ENCODE peak calls at places on chromosomes 4 and X, in four cellular contexts. O, J, G and S are unnamed samples.

GRCh38 chr4:3827616-3828492 is 61.7 kb downstream of the ADRA2C start:
- DNase-seq in J (peak), G (no peak), O (peak), S (no peak)

GRCh38 chr4:27270435-27270834 is 409.8 kb downstream of the STIM2 start:
- DNase-seq in G (no peak), J (no peak), O (no peak), S (no peak)

GRCh38 chr4:186881521-186882220 is 158.0 kb upstream of the FAT1 start:
- DNase-seq in G (peak), O (no peak), J (no peak), S (peak)

GRCh38 chrX:48957477-48957826 is at the start of gene OTUD5:
- DNase-seq in O (no peak), G (no peak), J (peak), S (no peak)

GRCh38 chrX:49184294-49185061 is 1.7 kb downstream of the PRICKLE3 start:
- DNase-seq in O (peak), G (peak), J (peak), S (peak)

GRCh38 chr4:165328708-165329107 is 1.2 kb downstream of the MSMO1 start:
- DNase-seq in J (no peak), G (peak), O (no peak), S (no peak)

GRCh38 chrX:134670241-134670811 is 12.1 kb upstream of the PLAC1 start:
- DNase-seq in J (no peak), O (peak), G (peak), S (peak)

GRCh38 chr4:8295471-8295870 is 25.9 kb downstream of the HTRA3 start:
- DNase-seq in G (no peak), J (peak), O (no peak), S (no peak)

GRCh38 chr4:151687021-151687640 is 73.7 kb downstream of the GATB start:
- DNase-seq in O (peak), J (no peak), G (no peak), S (peak)

GRCh38 chrX:98111684-98112083 is 1228.0 kb downstream of the RPA4 start:
- DNase-seq in J (no peak), O (no peak), G (no peak), S (peak)

GRCh38 chrX:150635952-150636351 is 57.2 kb upstream of the MTMR1 start:
- DNase-seq in J (no peak), O (peak), G (peak), S (peak)

GRCh38 chr4:27692098-27692679 is 831.5 kb downstream of the STIM2 start:
- DNase-seq in O (peak), J (no peak), G (peak), S (peak)

GRCh38 chr4:7352486-7352885 is 82.2 kb downstream of the PSAPL1 start:
- DNase-seq in G (no peak), J (no peak), O (no peak), S (no peak)

GRCh38 chr4:8725071-8725841 is 132.7 kb downstream of the CPZ start:
- DNase-seq in O (no peak), G (no peak), J (peak), S (no peak)

GRCh38 chr4:186659936-186660335 is 63.7 kb downstream of the FAT1 start:
- DNase-seq in G (no peak), O (no peak), J (no peak), S (no peak)

GRCh38 chr4:183355405-183355804 is 33.2 kb upstream of the CLDN24 start:
- DNase-seq in O (peak), J (no peak), G (peak), S (peak)

GRCh38 chr4:5051210-5051691 is at the start of gene STK32B:
- DNase-seq in O (peak), J (peak), G (peak), S (peak)

GRCh38 chrX:132491191-132491590 is 2.4 kb upstream of the MBNL3 start:
- DNase-seq in O (no peak), J (no peak), G (no peak), S (no peak)

GRCh38 chr4:4260185-4260751 is 12.2 kb upstream of the TMEM128 start:
- DNase-seq in J (no peak), O (peak), G (peak), S (peak)

GRCh38 chr4:41358626-41359025 is 101.9 kb downstream of the UCHL1 start:
- DNase-seq in G (no peak), O (no peak), J (no peak), S (no peak)

GRCh38 chr4:39406763-39407583 is at the start of gene KLB:
- DNase-seq in G (no peak), O (peak), J (no peak), S (no peak)

GRCh38 chr4:114658179-114658578 is 59.6 kb downstream of the UGT8 start:
- DNase-seq in G (no peak), O (no peak), J (no peak), S (no peak)

GRCh38 chrX:56947695-56948094 is 47.6 kb downstream of the SPIN3 start:
- DNase-seq in J (no peak), G (no peak), O (peak), S (peak)

GRCh38 chr4:147339116-147339515 is 141.8 kb upstream of the EDNRA start:
- DNase-seq in G (peak), O (no peak), J (no peak), S (no peak)

GRCh38 chrX:16171944-16172343 is 4.7 kb downstream of the MAGEB17 start:
- DNase-seq in O (no peak), G (no peak), J (no peak), S (no peak)

GRCh38 chrX:41913476-41913875 is 9.9 kb downstream of the CASK start:
- DNase-seq in G (no peak), J (no peak), O (no peak), S (no peak)

GRCh38 chr4:168097161-168097560 is 4.8 kb downstream of the ANXA10 start:
- DNase-seq in O (peak), G (no peak), J (no peak), S (no peak)

GRCh38 chr4:88609387-88609786 is 17.1 kb downstream of the HERC3 start:
- DNase-seq in G (no peak), J (no peak), O (no peak), S (no peak)

GRCh38 chrX:112941209-112941788 is 100.7 kb upstream of the AMOT start:
- DNase-seq in O (no peak), G (no peak), J (no peak), S (no peak)
- TF ChIP-seq CTCF in O (no peak), G (no peak), J (no peak), S (no peak)

DNA sequence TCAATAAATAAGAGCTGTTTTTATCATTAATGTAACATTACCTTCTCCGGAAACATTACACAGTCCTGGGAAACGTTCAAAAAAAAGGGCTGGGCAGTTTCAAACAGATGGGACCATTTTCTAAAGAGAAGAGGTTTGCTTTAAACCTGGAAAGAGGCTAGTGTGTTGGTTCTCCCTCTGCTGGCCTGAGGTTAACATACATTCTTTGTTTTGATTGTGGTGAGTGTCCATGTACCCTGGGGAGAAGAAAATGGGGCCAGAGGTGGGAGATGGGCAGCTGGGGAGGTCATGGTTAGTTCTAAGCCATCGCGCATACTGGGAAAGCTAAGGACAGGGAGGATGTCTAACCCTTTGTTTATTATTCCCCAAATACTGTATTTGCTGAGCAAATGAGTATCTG is 194.7 kb downstream of the CPEB2 start:
- DNase-seq in J (no peak), O (peak), G (peak), S (peak)
- TF ChIP-seq CTCF in J (no peak), O (peak), G (peak), S (peak)

GRCh38 chr4:154854362-154854761 is 73.3 kb downstream of the RBM46 start:
- DNase-seq in G (no peak), J (no peak), O (peak), S (no peak)
- TF ChIP-seq CTCF in G (peak), J (no peak), O (peak), S (no peak)

GRCh38 chr4:78926825-78927224 is 12.4 kb downstream of the PAQR3 start:
- DNase-seq in O (no peak), G (no peak), J (no peak), S (no peak)
- TF ChIP-seq CTCF in O (no peak), G (no peak), J (no peak), S (no peak)

GRCh38 chr4:54228064-54228527 is 997 bp upstream of the PDGFRA start:
- DNase-seq in J (peak), G (peak), O (peak), S (peak)
- TF ChIP-seq CTCF in J (peak), G (peak), O (peak), S (peak)

DNA sequence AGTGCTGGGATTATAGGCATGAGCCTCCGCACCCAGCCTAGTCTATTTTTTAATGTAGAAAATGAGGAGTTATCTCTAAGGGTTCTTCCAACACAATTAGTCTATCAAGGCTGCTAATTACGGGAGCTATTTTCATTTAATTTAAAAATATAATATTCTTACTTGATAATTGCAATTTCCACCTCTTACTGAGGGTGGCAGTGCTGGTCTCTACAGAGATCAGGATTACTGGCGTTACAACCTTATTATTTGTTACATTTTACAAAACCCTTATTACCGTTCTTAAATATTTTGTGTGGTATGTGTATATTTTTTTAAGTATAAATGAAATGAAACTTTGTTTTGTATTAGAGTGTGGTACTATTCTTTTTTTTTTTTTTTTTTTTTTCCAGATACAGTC is 17.6 kb upstream of the GK start:
- DNase-seq in G (no peak), O (peak), J (no peak), S (no peak)
- TF ChIP-seq CTCF in G (peak), O (peak), J (no peak), S (peak)

GRCh38 chrX:40578039-40578438 is 2.7 kb upstream of the ATP6AP2 start:
- DNase-seq in G (no peak), J (no peak), O (no peak), S (no peak)

GRCh38 chrX:40570346-40571093 is 10.2 kb upstream of the ATP6AP2 start:
- DNase-seq in O (no peak), J (no peak), G (no peak), S (no peak)

GRCh38 chrX:40576291-40576690 is 4.5 kb upstream of the ATP6AP2 start:
- DNase-seq in J (no peak), O (no peak), G (no peak), S (no peak)

GRCh38 chrX:40571600-40571999 is 9.2 kb upstream of the ATP6AP2 start:
- DNase-seq in G (no peak), O (no peak), J (no peak), S (no peak)

GRCh38 chrX:40573763-40574162 is 7.0 kb upstream of the ATP6AP2 start:
- DNase-seq in O (peak), G (no peak), J (no peak), S (no peak)
- TF ChIP-seq CTCF in O (peak), G (peak), J (peak), S (peak)

GRCh38 chr4:84470204-84470785 is 28.8 kb downstream of the NKX6-1 start:
- DNase-seq in J (no peak), G (no peak), O (peak), S (no peak)
- TF ChIP-seq CTCF in J (no peak), G (peak), O (peak), S (peak)

GRCh38 chr4:1896658-1896991 is 25.4 kb downstream of the NSD2 start:
- DNase-seq in J (no peak), O (no peak), G (no peak), S (no peak)
- TF ChIP-seq CTCF in J (no peak), O (no peak), G (no peak), S (no peak)